ENCODE peak calls at places on chromosome 11, in five cellular contexts. One of them, this sample, is unnamed. For H3K9me3, the result is how much of the 10 kb centered on the place peaks cover.

GRCh38 chr11:85826096-85826855 is 15.3 kb upstream of the SYTL2 start:
- DNase-seq in effector memory CD4-positive, alpha-beta T cell: no peak
- DNase-seq in neuronal stem cell: no peak
- DNase-seq in endothelial cell of umbilical vein: peak
- DNase-seq in testis: peak
- DNase-seq in this sample: no peak

GRCh38 chr11:67998150-67999045 is 5.5 kb downstream of the UNC93B1 start:
- DNase-seq in neuronal stem cell: no peak
- DNase-seq in effector memory CD4-positive, alpha-beta T cell: no peak
- DNase-seq in testis: no peak
- DNase-seq in endothelial cell of umbilical vein: no peak
- DNase-seq in this sample: no peak

GRCh38 chr11:128715691-128716153 is 21.9 kb downstream of the FLI1 start:
- DNase-seq in testis: no peak
- DNase-seq in effector memory CD4-positive, alpha-beta T cell: no peak
- DNase-seq in neuronal stem cell: no peak
- DNase-seq in endothelial cell of umbilical vein: peak
- DNase-seq in this sample: no peak

GRCh38 chr11:125141686-125142535 is 22.6 kb upstream of the PKNOX2 start:
- DNase-seq in endothelial cell of umbilical vein: peak
- DNase-seq in neuronal stem cell: peak
- DNase-seq in effector memory CD4-positive, alpha-beta T cell: peak
- DNase-seq in testis: peak
- DNase-seq in this sample: peak

GRCh38 chr11:31160504-31161422 is 208.8 kb downstream of the DCDC1 start:
- DNase-seq in endothelial cell of umbilical vein: peak
- DNase-seq in testis: no peak
- DNase-seq in effector memory CD4-positive, alpha-beta T cell: no peak
- DNase-seq in neuronal stem cell: peak
- DNase-seq in this sample: no peak

GRCh38 chr11:59097113-59097708 is 9.8 kb upstream of the FAM111B start:
- DNase-seq in neuronal stem cell: peak
- DNase-seq in endothelial cell of umbilical vein: peak
- DNase-seq in effector memory CD4-positive, alpha-beta T cell: peak
- DNase-seq in testis: peak
- DNase-seq in this sample: peak

GRCh38 chr11:120549346-120549745 is 37.8 kb downstream of the GRIK4 start:
- DNase-seq in neuronal stem cell: no peak
- DNase-seq in effector memory CD4-positive, alpha-beta T cell: no peak
- DNase-seq in endothelial cell of umbilical vein: no peak
- DNase-seq in testis: no peak
- DNase-seq in this sample: no peak

GRCh38 chr11:103528046-103528445 is 418.8 kb downstream of the DYNC2H1 start:
- DNase-seq in neuronal stem cell: no peak
- DNase-seq in endothelial cell of umbilical vein: no peak
- DNase-seq in effector memory CD4-positive, alpha-beta T cell: no peak
- DNase-seq in testis: no peak
- DNase-seq in this sample: no peak

GRCh38 chr11:66727282-66727882 is 1.6 kb downstream of the SPTBN2 start:
- DNase-seq in effector memory CD4-positive, alpha-beta T cell: no peak
- DNase-seq in testis: peak
- DNase-seq in endothelial cell of umbilical vein: peak
- DNase-seq in neuronal stem cell: no peak
- DNase-seq in this sample: peak

GRCh38 chr11:113393501-113393985 is 6.0 kb downstream of the ANKK1 start:
- DNase-seq in effector memory CD4-positive, alpha-beta T cell: no peak
- DNase-seq in neuronal stem cell: no peak
- DNase-seq in testis: no peak
- DNase-seq in endothelial cell of umbilical vein: no peak
- DNase-seq in this sample: no peak

GRCh38 chr11:111518668-111519067 is 4.1 kb downstream of the HOATZ start:
- DNase-seq in endothelial cell of umbilical vein: no peak
- DNase-seq in testis: no peak
- DNase-seq in effector memory CD4-positive, alpha-beta T cell: no peak
- DNase-seq in neuronal stem cell: no peak
- DNase-seq in this sample: no peak

GRCh38 chr11:75557649-75558494 is 4.2 kb upstream of the SERPINH1 start:
- DNase-seq in testis: peak
- DNase-seq in neuronal stem cell: no peak
- DNase-seq in endothelial cell of umbilical vein: peak
- DNase-seq in effector memory CD4-positive, alpha-beta T cell: no peak
- DNase-seq in this sample: no peak

GRCh38 chr11:19441752-19442553 is 201.2 kb upstream of the E2F8 start:
- DNase-seq in endothelial cell of umbilical vein: peak
- DNase-seq in effector memory CD4-positive, alpha-beta T cell: no peak
- DNase-seq in testis: no peak
- DNase-seq in neuronal stem cell: no peak
- DNase-seq in this sample: no peak

GRCh38 chr11:125568970-125569912 is at the start of gene EI24:
- DNase-seq in effector memory CD4-positive, alpha-beta T cell: peak
- DNase-seq in neuronal stem cell: peak
- DNase-seq in endothelial cell of umbilical vein: peak
- DNase-seq in testis: peak
- DNase-seq in this sample: peak

GRCh38 chr11:75311858-75312288 is 39.6 kb downstream of the ARRB1 start:
- DNase-seq in endothelial cell of umbilical vein: peak
- DNase-seq in effector memory CD4-positive, alpha-beta T cell: no peak
- DNase-seq in testis: peak
- DNase-seq in neuronal stem cell: no peak
- DNase-seq in this sample: no peak

GRCh38 chr11:110297082-110297725 is 790 bp upstream of the RDX start:
- DNase-seq in neuronal stem cell: no peak
- DNase-seq in endothelial cell of umbilical vein: no peak
- DNase-seq in testis: no peak
- DNase-seq in effector memory CD4-positive, alpha-beta T cell: no peak
- DNase-seq in this sample: no peak

GRCh38 chr11:95364324-95365295 is 133.6 kb upstream of the SESN3 start:
- DNase-seq in neuronal stem cell: no peak
- DNase-seq in endothelial cell of umbilical vein: no peak
- DNase-seq in testis: no peak
- DNase-seq in effector memory CD4-positive, alpha-beta T cell: no peak
- DNase-seq in this sample: no peak

GRCh38 chr11:96213500-96213899 is 129.5 kb downstream of the MAML2 start:
- DNase-seq in testis: no peak
- DNase-seq in effector memory CD4-positive, alpha-beta T cell: no peak
- DNase-seq in neuronal stem cell: no peak
- DNase-seq in endothelial cell of umbilical vein: peak
- DNase-seq in this sample: no peak

DNA sequence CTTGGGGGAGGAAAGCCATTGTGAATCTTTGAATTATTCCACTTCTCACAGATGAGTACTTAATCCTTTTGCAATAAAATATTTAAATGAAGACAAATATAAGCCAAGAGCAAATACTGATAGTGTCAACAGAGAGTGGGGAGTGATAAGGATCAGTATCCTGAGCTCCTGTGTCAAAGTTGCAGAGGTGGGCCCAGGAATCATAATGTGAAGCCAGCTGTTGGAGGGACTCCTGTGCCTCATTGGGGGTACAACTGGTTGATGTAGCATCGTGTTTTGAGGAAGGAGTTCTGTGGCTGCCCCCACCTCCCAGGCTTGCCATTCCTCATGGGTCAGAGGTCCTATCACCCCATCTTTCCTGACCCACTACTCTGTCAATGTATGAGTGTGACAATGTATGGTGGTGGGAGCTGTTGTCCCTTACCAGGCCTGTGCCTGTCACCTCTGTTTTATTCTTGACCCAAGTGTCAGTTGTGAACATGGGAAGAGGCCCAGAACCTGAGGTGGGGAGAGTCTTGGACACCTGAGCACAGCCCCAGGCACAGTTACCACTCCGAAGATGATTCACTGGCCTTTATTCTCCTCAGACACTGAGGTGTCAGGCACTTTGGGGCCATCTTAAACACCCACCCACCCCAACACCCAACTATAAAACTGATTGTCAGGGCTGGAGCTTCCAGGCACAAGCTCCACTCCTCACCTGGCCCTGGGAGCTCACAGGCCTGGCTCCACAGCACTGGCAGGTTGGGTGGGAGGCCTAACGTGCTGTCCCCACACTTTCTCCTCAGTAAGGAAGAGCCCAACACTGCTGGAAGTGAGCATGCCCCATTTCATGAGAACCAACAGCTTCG is 38.4 kb downstream of the KCNQ1OT1 start:
- DNase-seq in neuronal stem cell: no peak
- DNase-seq in endothelial cell of umbilical vein: no peak
- DNase-seq in testis: no peak
- DNase-seq in effector memory CD4-positive, alpha-beta T cell: no peak
- DNase-seq in this sample: no peak
- H3K9me3 ChIP-seq in neuronal stem cell: under half
- H3K9me3 ChIP-seq in endothelial cell of umbilical vein: under half
- H3K9me3 ChIP-seq in testis: under half
- H3K9me3 ChIP-seq in effector memory CD4-positive, alpha-beta T cell: under half
- H3K9me3 ChIP-seq in this sample: under half

DNA sequence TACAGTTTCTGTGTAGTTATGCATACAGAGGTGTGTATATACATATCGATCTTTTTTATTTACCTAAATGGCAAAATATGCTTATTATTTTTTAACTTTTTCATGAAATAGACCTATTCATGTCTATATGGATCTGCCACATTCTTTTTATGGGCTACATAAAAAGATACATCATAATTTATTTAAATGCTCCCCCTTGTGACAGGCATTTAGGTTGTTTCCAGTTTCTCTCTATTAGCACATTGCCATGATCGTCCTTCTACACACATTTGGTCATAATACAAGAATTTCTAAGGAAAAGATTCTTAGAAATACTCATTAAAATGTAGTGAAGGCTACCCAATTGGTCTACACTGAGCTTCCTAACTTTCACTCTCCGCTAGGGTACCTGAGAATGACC is 1067.4 kb downstream of the OPCML start:
- DNase-seq in effector memory CD4-positive, alpha-beta T cell: no peak
- DNase-seq in endothelial cell of umbilical vein: no peak
- DNase-seq in testis: no peak
- DNase-seq in neuronal stem cell: no peak
- DNase-seq in this sample: no peak
- H3K9me3 ChIP-seq in effector memory CD4-positive, alpha-beta T cell: under half
- H3K9me3 ChIP-seq in endothelial cell of umbilical vein: under half
- H3K9me3 ChIP-seq in testis: under half
- H3K9me3 ChIP-seq in neuronal stem cell: under half
- H3K9me3 ChIP-seq in this sample: under half

DNA sequence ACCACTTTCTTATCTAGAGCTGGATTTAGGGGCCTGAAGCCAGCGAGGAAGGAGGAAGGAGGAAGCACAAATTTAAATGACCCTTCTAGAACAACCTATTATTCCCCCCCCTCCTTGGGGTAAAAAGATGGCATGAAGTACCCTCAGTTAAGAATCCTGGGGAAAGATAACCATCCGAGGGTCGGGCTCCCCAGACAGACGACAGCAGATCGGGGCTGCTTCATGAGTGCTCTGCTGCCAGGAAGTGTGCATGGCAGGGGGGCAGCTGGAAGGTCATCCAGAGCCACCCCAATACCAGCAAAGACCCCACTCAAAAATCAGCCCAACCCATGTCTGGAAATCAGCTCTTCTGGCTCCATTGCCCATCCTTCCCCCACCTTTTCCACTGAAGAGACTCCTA is 207.5 kb downstream of the CTTN start:
- DNase-seq in neuronal stem cell: no peak
- DNase-seq in testis: no peak
- DNase-seq in effector memory CD4-positive, alpha-beta T cell: no peak
- DNase-seq in endothelial cell of umbilical vein: no peak
- DNase-seq in this sample: no peak
- H3K9me3 ChIP-seq in neuronal stem cell: under half
- H3K9me3 ChIP-seq in testis: under half
- H3K9me3 ChIP-seq in effector memory CD4-positive, alpha-beta T cell: under half
- H3K9me3 ChIP-seq in endothelial cell of umbilical vein: under half
- H3K9me3 ChIP-seq in this sample: under half

DNA sequence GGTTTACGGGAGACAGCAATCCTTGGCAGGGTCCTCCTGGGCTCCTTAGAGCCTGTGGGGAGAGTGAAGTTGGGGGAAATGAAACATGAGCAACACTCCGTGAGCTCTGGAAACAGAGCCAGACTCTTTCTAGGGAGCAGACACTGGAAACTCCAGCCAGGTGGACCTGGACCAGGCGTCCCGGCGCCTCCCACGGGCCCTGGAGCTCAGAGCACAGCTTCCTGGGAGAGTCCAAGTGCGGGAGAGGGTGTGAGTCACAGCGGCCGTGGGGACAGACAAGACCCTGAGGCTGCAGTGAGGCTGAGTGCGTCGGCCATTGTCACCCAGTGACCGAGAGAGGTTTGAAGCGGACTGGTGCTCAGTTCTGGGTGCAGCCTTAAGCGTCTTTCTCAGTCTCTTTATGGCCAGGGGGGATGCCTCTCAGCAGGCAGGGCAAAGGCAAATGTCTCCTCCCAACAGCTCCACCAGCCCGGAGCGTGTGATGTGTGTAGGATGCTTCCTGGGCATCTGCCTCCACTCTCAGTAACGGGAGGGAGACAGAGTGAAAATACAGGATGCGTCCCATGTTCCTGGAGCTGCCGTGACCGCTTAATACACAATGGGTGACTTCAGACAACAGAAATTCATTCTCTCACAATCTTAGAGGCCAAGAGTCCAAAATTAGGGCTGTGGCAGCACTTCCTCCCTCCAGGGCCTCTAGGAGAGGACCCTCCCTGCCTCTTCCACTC is 399.1 kb downstream of the SHANK2 start:
- DNase-seq in effector memory CD4-positive, alpha-beta T cell: no peak
- DNase-seq in neuronal stem cell: no peak
- DNase-seq in testis: no peak
- DNase-seq in endothelial cell of umbilical vein: no peak
- DNase-seq in this sample: no peak
- H3K9me3 ChIP-seq in effector memory CD4-positive, alpha-beta T cell: under half
- H3K9me3 ChIP-seq in neuronal stem cell: under half
- H3K9me3 ChIP-seq in testis: under half
- H3K9me3 ChIP-seq in endothelial cell of umbilical vein: under half
- H3K9me3 ChIP-seq in this sample: under half

GRCh38 chr11:81496566-81496965 is 1237.1 kb downstream of the FAM181B start:
- DNase-seq in effector memory CD4-positive, alpha-beta T cell: no peak
- DNase-seq in endothelial cell of umbilical vein: no peak
- DNase-seq in neuronal stem cell: no peak
- DNase-seq in testis: no peak
- DNase-seq in this sample: no peak
- H3K9me3 ChIP-seq in effector memory CD4-positive, alpha-beta T cell: under half
- H3K9me3 ChIP-seq in endothelial cell of umbilical vein: under half
- H3K9me3 ChIP-seq in neuronal stem cell: under half
- H3K9me3 ChIP-seq in testis: under half
- H3K9me3 ChIP-seq in this sample: under half

DNA sequence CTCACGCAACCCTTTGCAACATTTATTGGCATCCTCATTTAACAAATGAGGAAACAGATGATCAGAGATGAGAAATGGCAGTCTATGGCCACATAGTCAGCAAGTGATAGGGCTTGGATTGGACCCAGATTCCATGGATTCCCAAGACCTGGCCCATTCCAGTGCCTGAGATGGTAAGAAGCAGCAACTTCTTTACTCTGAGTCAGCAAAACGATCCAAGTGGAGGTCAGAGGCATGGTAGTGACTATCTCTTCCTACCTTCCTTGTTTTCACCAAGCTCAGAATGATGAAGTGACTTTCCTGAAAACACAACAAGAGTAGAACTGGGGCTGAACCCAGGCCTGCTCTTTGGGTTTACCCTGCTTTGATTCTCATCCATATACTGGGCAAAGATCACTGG is 293.1 kb downstream of the TENM4 start:
- DNase-seq in endothelial cell of umbilical vein: no peak
- DNase-seq in effector memory CD4-positive, alpha-beta T cell: no peak
- DNase-seq in testis: no peak
- DNase-seq in neuronal stem cell: no peak
- DNase-seq in this sample: no peak
- H3K9me3 ChIP-seq in endothelial cell of umbilical vein: under half
- H3K9me3 ChIP-seq in effector memory CD4-positive, alpha-beta T cell: under half
- H3K9me3 ChIP-seq in testis: under half
- H3K9me3 ChIP-seq in neuronal stem cell: under half
- H3K9me3 ChIP-seq in this sample: under half

GRCh38 chr11:2647167-2647566 is 52.6 kb downstream of the KCNQ1OT1 start:
- DNase-seq in neuronal stem cell: no peak
- DNase-seq in endothelial cell of umbilical vein: no peak
- DNase-seq in effector memory CD4-positive, alpha-beta T cell: no peak
- DNase-seq in testis: no peak
- DNase-seq in this sample: no peak
- H3K9me3 ChIP-seq in neuronal stem cell: half or more
- H3K9me3 ChIP-seq in endothelial cell of umbilical vein: under half
- H3K9me3 ChIP-seq in effector memory CD4-positive, alpha-beta T cell: under half
- H3K9me3 ChIP-seq in testis: under half
- H3K9me3 ChIP-seq in this sample: under half